ENCODE peak calls at places on chromosomes 3 and 15, in six cellular contexts. Y is IMR-90, K is heart left ventricle, N is A549, U is sigmoid colon, O is ovary. Z is an unnamed sample.
A peak's percentile ranks its signal among the peaks of the same experiment; 100 is the strongest.

GRCh38 chr3:111484666-111485065 is 57.3 kb upstream of the CD96 start:
- DNase-seq in K (no peak), O (no peak), U (no peak), N (no peak), Y (peak; percentile 62), Z (no peak)

GRCh38 chr15:63858881-63859280 is 25.1 kb upstream of the HERC1 start:
- DNase-seq in O (no peak), K (peak; percentile 44), Y (peak; percentile 41), N (no peak), U (no peak), Z (no peak)

GRCh38 chr3:111803123-111803593 is 55.9 kb upstream of the PHLDB2 start:
- DNase-seq in O (peak; percentile 37), U (peak; percentile 90), Y (peak; percentile 97), K (peak; percentile 34), N (peak; percentile 93), Z (peak; percentile 95)

GRCh38 chr15:42063122-42063848 is 31.1 kb downstream of the PLA2G4D start:
- DNase-seq in Y (no peak), U (no peak), K (no peak), N (no peak), O (no peak), Z (peak; percentile 83)

GRCh38 chr3:104947946-104948345 is 418.8 kb upstream of the ALCAM start:
- DNase-seq in O (no peak), U (no peak), N (no peak), Y (peak; percentile 79), K (no peak), Z (no peak)

GRCh38 chr15:67845974-67846373 is 6.1 kb upstream of the RNU6-1 start:
- DNase-seq in O (no peak), N (no peak), U (no peak), Y (no peak), K (no peak), Z (no peak)

GRCh38 chr15:27137127-27137526 is 166.1 kb downstream of the GABRG3 start:
- DNase-seq in U (no peak), Y (no peak), N (no peak), K (no peak), O (no peak), Z (no peak)

GRCh38 chr3:169686874-169687273 is 23.4 kb upstream of the MECOM start:
- DNase-seq in N (no peak), Y (no peak), U (no peak), K (no peak), O (no peak), Z (no peak)

GRCh38 chr3:178353292-178353814 is 182.9 kb upstream of the KCNMB2 start:
- DNase-seq in K (no peak), Y (peak; percentile 36), N (no peak), O (no peak), U (no peak), Z (no peak)

GRCh38 chr15:60585743-60586708 is 107.1 kb upstream of the ICE2 start:
- DNase-seq in K (peak; percentile 60), O (peak; percentile 51), N (peak; percentile 75), U (no peak), Y (peak; percentile 78), Z (peak; percentile 71)

DNA sequence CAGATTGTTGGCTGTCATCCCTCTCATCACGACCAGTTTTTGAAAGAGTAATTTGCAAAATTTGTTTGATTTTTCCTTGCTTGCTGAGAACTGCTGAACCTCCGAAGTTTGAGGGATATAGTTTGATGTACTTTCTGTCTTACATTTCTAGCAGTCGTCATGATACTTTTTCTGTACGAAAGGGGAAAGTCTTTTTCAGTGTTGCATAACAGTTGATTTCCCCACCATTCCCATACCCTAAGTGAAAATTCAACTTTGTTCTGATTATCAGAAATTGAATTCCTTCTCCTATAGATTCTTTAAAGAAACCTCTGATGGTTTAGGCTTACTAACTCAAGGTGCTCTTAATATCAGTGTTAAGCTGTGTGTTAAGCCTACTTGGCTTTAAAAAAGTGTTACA is 1.6 kb downstream of the PDE8A start:
- DNase-seq in N (no peak), Y (no peak), O (no peak), U (no peak), K (no peak), Z (no peak)
- H3K4me3 ChIP-seq in N (peak overlapping the region; percentile 91), Y (peak overlapping the region; percentile 88), O (peak overlapping the region; percentile 79), U (peak overlapping the region; percentile 89), K (peak overlapping the region; percentile 96), Z (no peak overlapping the region)

DNA sequence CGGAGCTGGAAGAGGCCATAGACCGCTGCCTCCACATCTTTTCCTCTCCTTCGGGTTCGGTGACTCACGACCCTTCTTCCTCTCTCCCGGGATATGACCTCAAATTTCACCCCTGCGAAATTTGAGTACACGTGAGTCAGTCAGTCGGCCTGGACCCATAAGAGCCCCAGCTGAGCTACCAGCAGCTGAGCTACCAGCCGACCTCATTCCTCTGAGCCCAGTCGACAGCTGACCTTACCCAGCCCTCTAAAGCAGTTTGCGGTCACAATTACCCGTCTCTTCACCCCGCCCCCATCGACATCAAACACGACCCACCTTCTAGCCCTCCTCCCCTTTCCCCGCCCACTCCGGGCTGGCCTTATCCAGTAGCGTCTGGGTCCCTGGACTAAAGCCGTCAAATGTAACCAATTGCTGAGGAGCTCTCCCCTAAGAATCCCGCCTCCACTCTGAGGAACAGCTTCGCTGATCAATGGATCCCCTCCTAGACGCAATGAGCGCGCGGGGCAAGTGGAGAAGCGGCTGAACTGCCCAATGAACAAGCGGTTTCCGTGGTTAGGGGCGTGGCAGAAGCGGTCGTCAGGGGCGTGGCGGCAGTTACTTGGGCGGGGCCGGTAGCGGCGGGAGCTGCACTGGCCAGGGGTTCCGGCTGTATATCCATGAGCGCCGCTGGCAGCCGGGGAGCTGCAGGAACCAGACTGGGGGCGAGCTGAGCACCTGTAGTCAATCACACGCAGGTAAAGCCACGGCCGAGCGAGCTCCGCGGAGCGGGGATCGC is at the start of gene ABHD2:
- DNase-seq in Y (peak; percentile 100), U (peak; percentile 100), K (peak; percentile 99), O (peak; percentile 98), N (peak; percentile 100), Z (peak; percentile 99)
- TF ChIP-seq POLR2A in Y (peak; percentile 78), U (peak; percentile 87), K (peak; percentile 87), O (peak; percentile 69), N (peak; percentile 70), Z (no peak)

GRCh38 chr3:143526016-143526540 is 322.2 kb downstream of the SLC9A9 start:
- DNase-seq in K (no peak), N (no peak), Y (no peak), O (no peak), U (no peak), Z (no peak)
- TF ChIP-seq CTCF in K (no peak), N (no peak), Y (no peak), O (no peak), U (no peak), Z (no peak)

GRCh38 chr15:96343529-96344072 is 13.1 kb downstream of the NR2F2 start:
- DNase-seq in K (no peak), N (no peak), U (no peak), Y (no peak), O (peak; percentile 43), Z (peak; percentile 81)
- H3K4me3 ChIP-seq in K (peak overlapping the region; percentile 13), N (no peak overlapping the region), U (no peak overlapping the region), Y (peak overlapping the region; percentile 46), O (peak overlapping the region; percentile 46), Z (no peak overlapping the region)

GRCh38 chr15:62834686-62835279 is 207.8 kb upstream of the TPM1 start:
- DNase-seq in O (no peak), N (no peak), Y (no peak), K (no peak), U (no peak), Z (no peak)

GRCh38 chr15:62833671-62834070 is 208.9 kb upstream of the TPM1 start:
- DNase-seq in K (no peak), O (no peak), U (no peak), N (no peak), Y (no peak), Z (no peak)

GRCh38 chr15:62835762-62836161 is 206.8 kb upstream of the TPM1 start:
- DNase-seq in K (no peak), U (no peak), O (no peak), Y (no peak), N (no peak), Z (no peak)

GRCh38 chr15:62832231-62832630 is 210.3 kb upstream of the TPM1 start:
- DNase-seq in N (no peak), K (no peak), U (no peak), O (no peak), Y (no peak), Z (no peak)

GRCh38 chr15:62835351-62835750 is 207.2 kb upstream of the TPM1 start:
- DNase-seq in K (peak; percentile 64), N (no peak), Y (no peak), U (no peak), O (no peak), Z (no peak)
- TF ChIP-seq POLR2A in K (no peak), N (no peak), Y (no peak), U (no peak), O (no peak), Z (no peak)

DNA sequence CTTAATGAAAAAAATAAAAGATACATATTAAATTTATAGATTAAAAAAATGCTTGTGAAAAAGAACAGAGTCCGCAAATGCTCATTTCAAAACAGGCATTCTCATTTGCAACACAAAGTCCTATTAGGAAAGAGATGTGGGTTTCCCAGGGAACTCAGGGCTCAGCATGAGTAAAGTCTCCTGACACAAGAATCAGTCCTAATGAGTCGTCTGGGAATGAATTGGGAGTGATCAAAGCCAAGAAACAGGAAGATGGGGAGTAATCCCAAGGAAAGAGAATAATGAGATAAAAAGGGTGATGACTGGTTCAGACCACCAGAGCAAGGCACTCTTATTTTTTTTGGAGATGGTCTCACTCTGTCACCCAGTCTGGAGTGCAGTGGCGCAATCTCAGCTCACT is 443.7 kb downstream of the NR2F2 start:
- DNase-seq in K (no peak), O (no peak), N (no peak), U (no peak), Y (no peak), Z (no peak)
- TF ChIP-seq CTCF in K (no peak), O (no peak), N (no peak), U (no peak), Y (no peak), Z (no peak)

DNA sequence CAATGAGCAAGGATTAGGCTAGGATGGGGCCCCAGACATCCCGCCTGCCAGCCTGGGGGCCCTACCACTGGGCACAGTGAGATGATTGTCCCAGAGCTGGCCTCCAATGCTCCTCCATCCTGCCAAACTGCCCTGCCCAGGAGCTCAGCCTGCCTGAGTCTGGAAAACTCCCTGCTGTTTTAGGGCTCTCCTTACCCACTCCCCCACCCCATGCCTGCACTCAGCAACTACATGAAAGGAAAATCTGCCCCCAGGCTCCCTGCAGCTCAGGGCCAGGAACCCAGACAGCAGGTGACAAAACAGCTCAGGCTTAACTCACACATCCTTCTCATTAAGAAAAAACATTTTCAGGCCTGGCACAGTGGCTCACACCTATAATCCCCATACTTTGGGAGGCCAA is 15.6 kb downstream of the IQSEC1 start:
- DNase-seq in Y (no peak), K (no peak), N (no peak), U (no peak), O (no peak), Z (no peak)
- H3K4me3 ChIP-seq in Y (no peak overlapping the region), K (no peak overlapping the region), N (no peak overlapping the region), U (no peak overlapping the region), O (no peak overlapping the region), Z (no peak overlapping the region)

DNA sequence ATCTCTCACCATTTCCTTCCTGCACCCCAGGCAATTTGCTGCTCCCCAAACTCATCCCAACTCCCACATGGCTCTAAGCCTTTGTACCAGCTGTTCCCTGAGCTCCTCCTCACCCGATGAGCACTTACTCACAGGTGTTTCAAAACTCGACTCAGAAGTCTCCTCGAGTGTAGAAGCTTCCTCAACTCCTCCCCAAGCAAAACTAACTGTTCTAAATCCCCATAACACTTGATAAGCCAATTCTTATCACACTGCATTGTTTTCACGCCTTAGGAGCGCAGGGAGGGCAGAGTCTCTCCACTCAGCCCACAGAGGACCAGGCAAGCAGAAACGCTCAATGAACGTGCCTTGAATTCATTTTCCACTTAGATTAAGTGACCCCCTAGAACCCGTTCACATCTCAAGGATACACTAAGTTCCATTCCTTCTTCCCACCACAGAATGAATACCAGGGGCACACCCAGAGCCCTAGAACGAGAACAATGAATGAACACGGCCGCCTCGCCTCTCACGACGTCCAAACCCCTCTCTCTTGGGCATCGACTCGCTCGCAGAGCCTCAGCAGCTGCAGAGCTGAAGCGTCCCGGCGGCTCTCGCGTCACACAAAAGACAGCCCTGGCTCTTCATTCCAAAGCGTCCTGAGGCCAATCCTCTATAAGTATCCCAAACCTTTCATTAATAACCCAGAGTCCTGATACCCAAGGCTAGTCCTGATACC is 1.2 kb downstream of the RAF1 start:
- DNase-seq in Y (peak; percentile 55), N (peak; percentile 19), O (peak; percentile 35), U (no peak), K (peak; percentile 33), Z (no peak)
- TF ChIP-seq POLR2A in Y (no peak), N (no peak), O (no peak), U (no peak), K (no peak), Z (no peak)

Z was measured in lower leg skin.